ENCODE peak calls at places on chromosomes 6 and 20, in four cellular contexts. One of them, this sample, is unnamed.

GRCh38 chr6:87721311-87721710 is 19.3 kb upstream of the AKIRIN2 start:
- DNase-seq in heart right ventricle: no peak
- DNase-seq in GM23338: no peak
- DNase-seq in stimulated activated CD4-positive, alpha-beta T cell treated with anti-CD3 and anti-CD28 coated beads, Interleukin-15, amount 100 ng/mL, for 48 hours: no peak
- DNase-seq in this sample: no peak

GRCh38 chr6:6131492-6132109 is 124.9 kb upstream of the NRN1 start:
- DNase-seq in heart right ventricle: peak
- DNase-seq in stimulated activated CD4-positive, alpha-beta T cell treated with anti-CD3 and anti-CD28 coated beads, Interleukin-15, amount 100 ng/mL, for 48 hours: peak
- DNase-seq in GM23338: peak
- DNase-seq in this sample: no peak

GRCh38 chr6:134431306-134431919 is 113.5 kb upstream of the SGK1 start:
- DNase-seq in GM23338: no peak
- DNase-seq in heart right ventricle: no peak
- DNase-seq in stimulated activated CD4-positive, alpha-beta T cell treated with anti-CD3 and anti-CD28 coated beads, Interleukin-15, amount 100 ng/mL, for 48 hours: no peak
- DNase-seq in this sample: no peak

GRCh38 chr20:11726021-11726420 is 191.7 kb upstream of the BTBD3 start:
- DNase-seq in GM23338: no peak
- DNase-seq in stimulated activated CD4-positive, alpha-beta T cell treated with anti-CD3 and anti-CD28 coated beads, Interleukin-15, amount 100 ng/mL, for 48 hours: no peak
- DNase-seq in heart right ventricle: no peak
- DNase-seq in this sample: no peak

GRCh38 chr6:1348675-1349074 is 36.8 kb downstream of the FOXQ1 start:
- DNase-seq in stimulated activated CD4-positive, alpha-beta T cell treated with anti-CD3 and anti-CD28 coated beads, Interleukin-15, amount 100 ng/mL, for 48 hours: no peak
- DNase-seq in heart right ventricle: peak
- DNase-seq in GM23338: peak
- DNase-seq in this sample: no peak

GRCh38 chr6:111925296-111925695 is 52.0 kb upstream of the FYN start:
- DNase-seq in heart right ventricle: no peak
- DNase-seq in stimulated activated CD4-positive, alpha-beta T cell treated with anti-CD3 and anti-CD28 coated beads, Interleukin-15, amount 100 ng/mL, for 48 hours: no peak
- DNase-seq in GM23338: no peak
- DNase-seq in this sample: no peak

GRCh38 chr20:14948416-14948815 is 611.0 kb upstream of the FLRT3 start:
- DNase-seq in heart right ventricle: no peak
- DNase-seq in stimulated activated CD4-positive, alpha-beta T cell treated with anti-CD3 and anti-CD28 coated beads, Interleukin-15, amount 100 ng/mL, for 48 hours: no peak
- DNase-seq in GM23338: no peak
- DNase-seq in this sample: no peak

GRCh38 chr6:89411269-89412070 is 603 bp downstream of the RRAGD start:
- DNase-seq in stimulated activated CD4-positive, alpha-beta T cell treated with anti-CD3 and anti-CD28 coated beads, Interleukin-15, amount 100 ng/mL, for 48 hours: peak
- DNase-seq in heart right ventricle: peak
- DNase-seq in GM23338: peak
- DNase-seq in this sample: peak

GRCh38 chr6:15153191-15153590 is 92.7 kb upstream of the JARID2 start:
- DNase-seq in stimulated activated CD4-positive, alpha-beta T cell treated with anti-CD3 and anti-CD28 coated beads, Interleukin-15, amount 100 ng/mL, for 48 hours: no peak
- DNase-seq in GM23338: no peak
- DNase-seq in heart right ventricle: no peak
- DNase-seq in this sample: no peak

GRCh38 chr20:51738877-51739447 is 29.2 kb downstream of the ATP9A start:
- DNase-seq in stimulated activated CD4-positive, alpha-beta T cell treated with anti-CD3 and anti-CD28 coated beads, Interleukin-15, amount 100 ng/mL, for 48 hours: no peak
- DNase-seq in GM23338: no peak
- DNase-seq in heart right ventricle: no peak
- DNase-seq in this sample: no peak

GRCh38 chr6:88780714-88781389 is 182.6 kb downstream of the RNGTT start:
- DNase-seq in GM23338: peak
- DNase-seq in stimulated activated CD4-positive, alpha-beta T cell treated with anti-CD3 and anti-CD28 coated beads, Interleukin-15, amount 100 ng/mL, for 48 hours: peak
- DNase-seq in heart right ventricle: peak
- DNase-seq in this sample: no peak

GRCh38 chr6:42507901-42508300 is 55.9 kb upstream of the UBR2 start:
- DNase-seq in heart right ventricle: no peak
- DNase-seq in stimulated activated CD4-positive, alpha-beta T cell treated with anti-CD3 and anti-CD28 coated beads, Interleukin-15, amount 100 ng/mL, for 48 hours: no peak
- DNase-seq in GM23338: no peak
- DNase-seq in this sample: no peak

GRCh38 chr6:156395276-156395675 is 381.9 kb upstream of the ARID1B start:
- DNase-seq in stimulated activated CD4-positive, alpha-beta T cell treated with anti-CD3 and anti-CD28 coated beads, Interleukin-15, amount 100 ng/mL, for 48 hours: no peak
- DNase-seq in GM23338: no peak
- DNase-seq in heart right ventricle: no peak
- DNase-seq in this sample: no peak

GRCh38 chr20:63739129-63740069 is at the start of gene SLC2A4RG:
- DNase-seq in stimulated activated CD4-positive, alpha-beta T cell treated with anti-CD3 and anti-CD28 coated beads, Interleukin-15, amount 100 ng/mL, for 48 hours: peak
- DNase-seq in GM23338: peak
- DNase-seq in heart right ventricle: peak
- DNase-seq in this sample: peak

GRCh38 chr6:551405-551804 is 105.5 kb downstream of the HUS1B start:
- DNase-seq in heart right ventricle: no peak
- DNase-seq in stimulated activated CD4-positive, alpha-beta T cell treated with anti-CD3 and anti-CD28 coated beads, Interleukin-15, amount 100 ng/mL, for 48 hours: peak
- DNase-seq in GM23338: peak
- DNase-seq in this sample: no peak

GRCh38 chr6:56749632-56750151 is 107.0 kb upstream of the DST start:
- DNase-seq in GM23338: no peak
- DNase-seq in heart right ventricle: no peak
- DNase-seq in stimulated activated CD4-positive, alpha-beta T cell treated with anti-CD3 and anti-CD28 coated beads, Interleukin-15, amount 100 ng/mL, for 48 hours: no peak
- DNase-seq in this sample: no peak

GRCh38 chr6:88922775-88923548 is 40.5 kb downstream of the RNGTT start:
- DNase-seq in stimulated activated CD4-positive, alpha-beta T cell treated with anti-CD3 and anti-CD28 coated beads, Interleukin-15, amount 100 ng/mL, for 48 hours: no peak
- DNase-seq in heart right ventricle: no peak
- DNase-seq in GM23338: no peak
- DNase-seq in this sample: no peak

GRCh38 chr6:692356-692851 is 535 bp downstream of the EXOC2 start:
- DNase-seq in GM23338: peak
- DNase-seq in heart right ventricle: no peak
- DNase-seq in stimulated activated CD4-positive, alpha-beta T cell treated with anti-CD3 and anti-CD28 coated beads, Interleukin-15, amount 100 ng/mL, for 48 hours: peak
- DNase-seq in this sample: peak

GRCh38 chr6:114342086-114342825 is 567 bp downstream of the HS3ST5 start:
- DNase-seq in stimulated activated CD4-positive, alpha-beta T cell treated with anti-CD3 and anti-CD28 coated beads, Interleukin-15, amount 100 ng/mL, for 48 hours: no peak
- DNase-seq in GM23338: peak
- DNase-seq in heart right ventricle: no peak
- DNase-seq in this sample: no peak

GRCh38 chr6:100491947-100492670 is 27.4 kb upstream of the SIM1 start:
- DNase-seq in GM23338: no peak
- DNase-seq in stimulated activated CD4-positive, alpha-beta T cell treated with anti-CD3 and anti-CD28 coated beads, Interleukin-15, amount 100 ng/mL, for 48 hours: no peak
- DNase-seq in heart right ventricle: no peak
- DNase-seq in this sample: no peak

GRCh38 chr6:119034827-119035458 is 43.5 kb downstream of the FAM184A start:
- DNase-seq in GM23338: peak
- DNase-seq in heart right ventricle: no peak
- DNase-seq in stimulated activated CD4-positive, alpha-beta T cell treated with anti-CD3 and anti-CD28 coated beads, Interleukin-15, amount 100 ng/mL, for 48 hours: no peak
- DNase-seq in this sample: no peak